ENCODE peak calls at places on chromosomes 13 and 19, in six cellular contexts. One of them, this sample, is unnamed.

GRCh38 chr19:7925171-7925837 is 631 bp downstream of the CTXN1 start:
- DNase-seq in activated CD4-positive, alpha-beta T cell treated with anti-CD3 and anti-CD28 coated beads, Interleukin-2, amount 10 ng/mL, durations not matched to agents 7 days and 5 days: peak
- DNase-seq in stimulated activated CD8-positive, alpha-beta memory T cell treated with anti-CD3 and anti-CD28 coated beads, Interleukin-7, amount 100 ng/mL, for 1 hour: peak
- DNase-seq in HTR-8/SVneo: peak
- DNase-seq in sigmoid colon: peak
- DNase-seq in GM18507: peak
- DNase-seq in this sample: no peak

GRCh38 chr19:22733691-22734090 is 50.3 kb downstream of the ZNF99 start:
- DNase-seq in activated CD4-positive, alpha-beta T cell treated with anti-CD3 and anti-CD28 coated beads, Interleukin-2, amount 10 ng/mL, durations not matched to agents 7 days and 5 days: no peak
- DNase-seq in GM18507: no peak
- DNase-seq in stimulated activated CD8-positive, alpha-beta memory T cell treated with anti-CD3 and anti-CD28 coated beads, Interleukin-7, amount 100 ng/mL, for 1 hour: no peak
- DNase-seq in HTR-8/SVneo: no peak
- DNase-seq in sigmoid colon: no peak
- DNase-seq in this sample: no peak

GRCh38 chr13:101977475-101977874 is 424.4 kb downstream of the FGF14 start:
- DNase-seq in stimulated activated CD8-positive, alpha-beta memory T cell treated with anti-CD3 and anti-CD28 coated beads, Interleukin-7, amount 100 ng/mL, for 1 hour: no peak
- DNase-seq in sigmoid colon: no peak
- DNase-seq in GM18507: no peak
- DNase-seq in HTR-8/SVneo: no peak
- DNase-seq in activated CD4-positive, alpha-beta T cell treated with anti-CD3 and anti-CD28 coated beads, Interleukin-2, amount 10 ng/mL, durations not matched to agents 7 days and 5 days: no peak
- DNase-seq in this sample: no peak

GRCh38 chr13:75691183-75691582 is 55.1 kb downstream of the LMO7 start:
- DNase-seq in activated CD4-positive, alpha-beta T cell treated with anti-CD3 and anti-CD28 coated beads, Interleukin-2, amount 10 ng/mL, durations not matched to agents 7 days and 5 days: no peak
- DNase-seq in HTR-8/SVneo: no peak
- DNase-seq in GM18507: no peak
- DNase-seq in stimulated activated CD8-positive, alpha-beta memory T cell treated with anti-CD3 and anti-CD28 coated beads, Interleukin-7, amount 100 ng/mL, for 1 hour: no peak
- DNase-seq in sigmoid colon: no peak
- DNase-seq in this sample: no peak

GRCh38 chr13:34012354-34012753 is 194.4 kb downstream of the RFC3 start:
- DNase-seq in sigmoid colon: no peak
- DNase-seq in HTR-8/SVneo: no peak
- DNase-seq in GM18507: no peak
- DNase-seq in stimulated activated CD8-positive, alpha-beta memory T cell treated with anti-CD3 and anti-CD28 coated beads, Interleukin-7, amount 100 ng/mL, for 1 hour: no peak
- DNase-seq in activated CD4-positive, alpha-beta T cell treated with anti-CD3 and anti-CD28 coated beads, Interleukin-2, amount 10 ng/mL, durations not matched to agents 7 days and 5 days: no peak
- DNase-seq in this sample: no peak

GRCh38 chr19:2438178-2438577 is 10.8 kb upstream of the TIMM13 start:
- DNase-seq in HTR-8/SVneo: no peak
- DNase-seq in activated CD4-positive, alpha-beta T cell treated with anti-CD3 and anti-CD28 coated beads, Interleukin-2, amount 10 ng/mL, durations not matched to agents 7 days and 5 days: no peak
- DNase-seq in GM18507: no peak
- DNase-seq in sigmoid colon: no peak
- DNase-seq in stimulated activated CD8-positive, alpha-beta memory T cell treated with anti-CD3 and anti-CD28 coated beads, Interleukin-7, amount 100 ng/mL, for 1 hour: no peak
- DNase-seq in this sample: no peak

GRCh38 chr19:41541990-41542584 is 33.9 kb upstream of the CEACAM21 start:
- DNase-seq in HTR-8/SVneo: peak
- DNase-seq in stimulated activated CD8-positive, alpha-beta memory T cell treated with anti-CD3 and anti-CD28 coated beads, Interleukin-7, amount 100 ng/mL, for 1 hour: peak
- DNase-seq in sigmoid colon: peak
- DNase-seq in activated CD4-positive, alpha-beta T cell treated with anti-CD3 and anti-CD28 coated beads, Interleukin-2, amount 10 ng/mL, durations not matched to agents 7 days and 5 days: peak
- DNase-seq in GM18507: no peak
- DNase-seq in this sample: no peak

GRCh38 chr19:56966225-56966696 is 125.7 kb upstream of the PEG3 start:
- DNase-seq in HTR-8/SVneo: no peak
- DNase-seq in stimulated activated CD8-positive, alpha-beta memory T cell treated with anti-CD3 and anti-CD28 coated beads, Interleukin-7, amount 100 ng/mL, for 1 hour: no peak
- DNase-seq in sigmoid colon: no peak
- DNase-seq in activated CD4-positive, alpha-beta T cell treated with anti-CD3 and anti-CD28 coated beads, Interleukin-2, amount 10 ng/mL, durations not matched to agents 7 days and 5 days: no peak
- DNase-seq in GM18507: no peak
- DNase-seq in this sample: no peak

GRCh38 chr13:51643114-51643881 is 59.0 kb downstream of the WDFY2 start:
- DNase-seq in HTR-8/SVneo: peak
- DNase-seq in stimulated activated CD8-positive, alpha-beta memory T cell treated with anti-CD3 and anti-CD28 coated beads, Interleukin-7, amount 100 ng/mL, for 1 hour: no peak
- DNase-seq in activated CD4-positive, alpha-beta T cell treated with anti-CD3 and anti-CD28 coated beads, Interleukin-2, amount 10 ng/mL, durations not matched to agents 7 days and 5 days: no peak
- DNase-seq in sigmoid colon: no peak
- DNase-seq in GM18507: no peak
- DNase-seq in this sample: no peak

GRCh38 chr19:4633140-4633967 is 6.0 kb upstream of the TNFAIP8L1 start:
- DNase-seq in activated CD4-positive, alpha-beta T cell treated with anti-CD3 and anti-CD28 coated beads, Interleukin-2, amount 10 ng/mL, durations not matched to agents 7 days and 5 days: peak
- DNase-seq in GM18507: peak
- DNase-seq in HTR-8/SVneo: peak
- DNase-seq in stimulated activated CD8-positive, alpha-beta memory T cell treated with anti-CD3 and anti-CD28 coated beads, Interleukin-7, amount 100 ng/mL, for 1 hour: no peak
- DNase-seq in sigmoid colon: peak
- DNase-seq in this sample: no peak

GRCh38 chr19:46345157-46345556 is 1.7 kb upstream of the PPP5C start:
- DNase-seq in stimulated activated CD8-positive, alpha-beta memory T cell treated with anti-CD3 and anti-CD28 coated beads, Interleukin-7, amount 100 ng/mL, for 1 hour: no peak
- DNase-seq in sigmoid colon: no peak
- DNase-seq in GM18507: no peak
- DNase-seq in HTR-8/SVneo: no peak
- DNase-seq in activated CD4-positive, alpha-beta T cell treated with anti-CD3 and anti-CD28 coated beads, Interleukin-2, amount 10 ng/mL, durations not matched to agents 7 days and 5 days: no peak
- DNase-seq in this sample: no peak

GRCh38 chr19:18975864-18976263 is 34.8 kb upstream of the HOMER3 start:
- DNase-seq in sigmoid colon: no peak
- DNase-seq in GM18507: no peak
- DNase-seq in HTR-8/SVneo: peak
- DNase-seq in stimulated activated CD8-positive, alpha-beta memory T cell treated with anti-CD3 and anti-CD28 coated beads, Interleukin-7, amount 100 ng/mL, for 1 hour: no peak
- DNase-seq in activated CD4-positive, alpha-beta T cell treated with anti-CD3 and anti-CD28 coated beads, Interleukin-2, amount 10 ng/mL, durations not matched to agents 7 days and 5 days: no peak
- DNase-seq in this sample: no peak

GRCh38 chr19:48858984-48859710 is 9.3 kb downstream of the PLEKHA4 start:
- DNase-seq in sigmoid colon: no peak
- DNase-seq in GM18507: no peak
- DNase-seq in activated CD4-positive, alpha-beta T cell treated with anti-CD3 and anti-CD28 coated beads, Interleukin-2, amount 10 ng/mL, durations not matched to agents 7 days and 5 days: peak
- DNase-seq in stimulated activated CD8-positive, alpha-beta memory T cell treated with anti-CD3 and anti-CD28 coated beads, Interleukin-7, amount 100 ng/mL, for 1 hour: peak
- DNase-seq in HTR-8/SVneo: no peak
- DNase-seq in this sample: no peak

GRCh38 chr13:51589793-51590192 is 5.5 kb downstream of the WDFY2 start:
- DNase-seq in GM18507: no peak
- DNase-seq in stimulated activated CD8-positive, alpha-beta memory T cell treated with anti-CD3 and anti-CD28 coated beads, Interleukin-7, amount 100 ng/mL, for 1 hour: no peak
- DNase-seq in sigmoid colon: no peak
- DNase-seq in activated CD4-positive, alpha-beta T cell treated with anti-CD3 and anti-CD28 coated beads, Interleukin-2, amount 10 ng/mL, durations not matched to agents 7 days and 5 days: no peak
- DNase-seq in HTR-8/SVneo: no peak
- DNase-seq in this sample: no peak

GRCh38 chr13:33017410-33017929 is 1.2 kb downstream of the KL start:
- DNase-seq in sigmoid colon: peak
- DNase-seq in stimulated activated CD8-positive, alpha-beta memory T cell treated with anti-CD3 and anti-CD28 coated beads, Interleukin-7, amount 100 ng/mL, for 1 hour: no peak
- DNase-seq in activated CD4-positive, alpha-beta T cell treated with anti-CD3 and anti-CD28 coated beads, Interleukin-2, amount 10 ng/mL, durations not matched to agents 7 days and 5 days: peak
- DNase-seq in HTR-8/SVneo: no peak
- DNase-seq in GM18507: peak
- DNase-seq in this sample: no peak

GRCh38 chr19:36152886-36153525 is 759 bp upstream of the COX7A1 start:
- DNase-seq in HTR-8/SVneo: no peak
- DNase-seq in stimulated activated CD8-positive, alpha-beta memory T cell treated with anti-CD3 and anti-CD28 coated beads, Interleukin-7, amount 100 ng/mL, for 1 hour: no peak
- DNase-seq in activated CD4-positive, alpha-beta T cell treated with anti-CD3 and anti-CD28 coated beads, Interleukin-2, amount 10 ng/mL, durations not matched to agents 7 days and 5 days: no peak
- DNase-seq in GM18507: no peak
- DNase-seq in sigmoid colon: no peak
- DNase-seq in this sample: no peak

GRCh38 chr13:25300861-25301346 is 521 bp upstream of the NUP58 start:
- DNase-seq in activated CD4-positive, alpha-beta T cell treated with anti-CD3 and anti-CD28 coated beads, Interleukin-2, amount 10 ng/mL, durations not matched to agents 7 days and 5 days: no peak
- DNase-seq in stimulated activated CD8-positive, alpha-beta memory T cell treated with anti-CD3 and anti-CD28 coated beads, Interleukin-7, amount 100 ng/mL, for 1 hour: no peak
- DNase-seq in GM18507: no peak
- DNase-seq in HTR-8/SVneo: no peak
- DNase-seq in sigmoid colon: peak
- DNase-seq in this sample: no peak

GRCh38 chr13:100464006-100464405 is 124.6 kb downstream of the GGACT start:
- DNase-seq in GM18507: no peak
- DNase-seq in sigmoid colon: no peak
- DNase-seq in stimulated activated CD8-positive, alpha-beta memory T cell treated with anti-CD3 and anti-CD28 coated beads, Interleukin-7, amount 100 ng/mL, for 1 hour: no peak
- DNase-seq in HTR-8/SVneo: no peak
- DNase-seq in activated CD4-positive, alpha-beta T cell treated with anti-CD3 and anti-CD28 coated beads, Interleukin-2, amount 10 ng/mL, durations not matched to agents 7 days and 5 days: no peak
- DNase-seq in this sample: no peak

GRCh38 chr19:49142866-49143335 is 12.3 kb downstream of the HRC start:
- DNase-seq in GM18507: no peak
- DNase-seq in activated CD4-positive, alpha-beta T cell treated with anti-CD3 and anti-CD28 coated beads, Interleukin-2, amount 10 ng/mL, durations not matched to agents 7 days and 5 days: peak
- DNase-seq in sigmoid colon: peak
- DNase-seq in stimulated activated CD8-positive, alpha-beta memory T cell treated with anti-CD3 and anti-CD28 coated beads, Interleukin-7, amount 100 ng/mL, for 1 hour: no peak
- DNase-seq in HTR-8/SVneo: peak
- DNase-seq in this sample: peak

GRCh38 chr13:44331912-44332840 is 41.4 kb upstream of the SERP2 start:
- DNase-seq in stimulated activated CD8-positive, alpha-beta memory T cell treated with anti-CD3 and anti-CD28 coated beads, Interleukin-7, amount 100 ng/mL, for 1 hour: no peak
- DNase-seq in GM18507: no peak
- DNase-seq in HTR-8/SVneo: no peak
- DNase-seq in sigmoid colon: peak
- DNase-seq in activated CD4-positive, alpha-beta T cell treated with anti-CD3 and anti-CD28 coated beads, Interleukin-2, amount 10 ng/mL, durations not matched to agents 7 days and 5 days: no peak
- DNase-seq in this sample: no peak

GRCh38 chr13:92297971-92298942 is 899.8 kb downstream of the GPC5 start:
- DNase-seq in GM18507: no peak
- DNase-seq in HTR-8/SVneo: no peak
- DNase-seq in sigmoid colon: no peak
- DNase-seq in activated CD4-positive, alpha-beta T cell treated with anti-CD3 and anti-CD28 coated beads, Interleukin-2, amount 10 ng/mL, durations not matched to agents 7 days and 5 days: no peak
- DNase-seq in stimulated activated CD8-positive, alpha-beta memory T cell treated with anti-CD3 and anti-CD28 coated beads, Interleukin-7, amount 100 ng/mL, for 1 hour: no peak
- DNase-seq in this sample: no peak

GRCh38 chr13:23876265-23876664 is 12.9 kb downstream of the MIPEP start:
- DNase-seq in HTR-8/SVneo: no peak
- DNase-seq in GM18507: no peak
- DNase-seq in sigmoid colon: no peak
- DNase-seq in activated CD4-positive, alpha-beta T cell treated with anti-CD3 and anti-CD28 coated beads, Interleukin-2, amount 10 ng/mL, durations not matched to agents 7 days and 5 days: no peak
- DNase-seq in stimulated activated CD8-positive, alpha-beta memory T cell treated with anti-CD3 and anti-CD28 coated beads, Interleukin-7, amount 100 ng/mL, for 1 hour: no peak
- DNase-seq in this sample: no peak

GRCh38 chr13:105165449-105166125 is 1369.9 kb downstream of the EFNB2 start:
- DNase-seq in activated CD4-positive, alpha-beta T cell treated with anti-CD3 and anti-CD28 coated beads, Interleukin-2, amount 10 ng/mL, durations not matched to agents 7 days and 5 days: no peak
- DNase-seq in GM18507: no peak
- DNase-seq in stimulated activated CD8-positive, alpha-beta memory T cell treated with anti-CD3 and anti-CD28 coated beads, Interleukin-7, amount 100 ng/mL, for 1 hour: no peak
- DNase-seq in HTR-8/SVneo: no peak
- DNase-seq in sigmoid colon: no peak
- DNase-seq in this sample: no peak

GRCh38 chr13:75771818-75772217 is 135.7 kb downstream of the LMO7 start:
- DNase-seq in GM18507: no peak
- DNase-seq in HTR-8/SVneo: peak
- DNase-seq in stimulated activated CD8-positive, alpha-beta memory T cell treated with anti-CD3 and anti-CD28 coated beads, Interleukin-7, amount 100 ng/mL, for 1 hour: no peak
- DNase-seq in activated CD4-positive, alpha-beta T cell treated with anti-CD3 and anti-CD28 coated beads, Interleukin-2, amount 10 ng/mL, durations not matched to agents 7 days and 5 days: no peak
- DNase-seq in sigmoid colon: no peak
- DNase-seq in this sample: no peak

GRCh38 chr19:28482221-28482620 is 730.7 kb downstream of the UQCRFS1 start:
- DNase-seq in stimulated activated CD8-positive, alpha-beta memory T cell treated with anti-CD3 and anti-CD28 coated beads, Interleukin-7, amount 100 ng/mL, for 1 hour: no peak
- DNase-seq in HTR-8/SVneo: no peak
- DNase-seq in activated CD4-positive, alpha-beta T cell treated with anti-CD3 and anti-CD28 coated beads, Interleukin-2, amount 10 ng/mL, durations not matched to agents 7 days and 5 days: no peak
- DNase-seq in GM18507: no peak
- DNase-seq in sigmoid colon: no peak
- DNase-seq in this sample: no peak

GRCh38 chr13:98014766-98015165 is 61.3 kb downstream of the IPO5 start:
- DNase-seq in HTR-8/SVneo: no peak
- DNase-seq in GM18507: no peak
- DNase-seq in sigmoid colon: no peak
- DNase-seq in activated CD4-positive, alpha-beta T cell treated with anti-CD3 and anti-CD28 coated beads, Interleukin-2, amount 10 ng/mL, durations not matched to agents 7 days and 5 days: no peak
- DNase-seq in stimulated activated CD8-positive, alpha-beta memory T cell treated with anti-CD3 and anti-CD28 coated beads, Interleukin-7, amount 100 ng/mL, for 1 hour: no peak
- DNase-seq in this sample: no peak

GRCh38 chr19:32166238-32166637 is 179.2 kb upstream of the ZNF507 start:
- DNase-seq in stimulated activated CD8-positive, alpha-beta memory T cell treated with anti-CD3 and anti-CD28 coated beads, Interleukin-7, amount 100 ng/mL, for 1 hour: no peak
- DNase-seq in sigmoid colon: no peak
- DNase-seq in HTR-8/SVneo: no peak
- DNase-seq in GM18507: no peak
- DNase-seq in activated CD4-positive, alpha-beta T cell treated with anti-CD3 and anti-CD28 coated beads, Interleukin-2, amount 10 ng/mL, durations not matched to agents 7 days and 5 days: no peak
- DNase-seq in this sample: no peak

GRCh38 chr13:106661236-106661635 is 93.3 kb upstream of the ARGLU1 start:
- DNase-seq in activated CD4-positive, alpha-beta T cell treated with anti-CD3 and anti-CD28 coated beads, Interleukin-2, amount 10 ng/mL, durations not matched to agents 7 days and 5 days: no peak
- DNase-seq in stimulated activated CD8-positive, alpha-beta memory T cell treated with anti-CD3 and anti-CD28 coated beads, Interleukin-7, amount 100 ng/mL, for 1 hour: no peak
- DNase-seq in HTR-8/SVneo: no peak
- DNase-seq in GM18507: no peak
- DNase-seq in sigmoid colon: no peak
- DNase-seq in this sample: no peak

GRCh38 chr19:14952767-14953166 is 11.5 kb downstream of the OR7C2 start:
- DNase-seq in stimulated activated CD8-positive, alpha-beta memory T cell treated with anti-CD3 and anti-CD28 coated beads, Interleukin-7, amount 100 ng/mL, for 1 hour: no peak
- DNase-seq in activated CD4-positive, alpha-beta T cell treated with anti-CD3 and anti-CD28 coated beads, Interleukin-2, amount 10 ng/mL, durations not matched to agents 7 days and 5 days: no peak
- DNase-seq in sigmoid colon: no peak
- DNase-seq in HTR-8/SVneo: no peak
- DNase-seq in GM18507: no peak
- DNase-seq in this sample: no peak

GRCh38 chr19:39083983-39084731 is at the start of gene ACP7:
- DNase-seq in sigmoid colon: no peak
- DNase-seq in HTR-8/SVneo: no peak
- DNase-seq in activated CD4-positive, alpha-beta T cell treated with anti-CD3 and anti-CD28 coated beads, Interleukin-2, amount 10 ng/mL, durations not matched to agents 7 days and 5 days: no peak
- DNase-seq in GM18507: no peak
- DNase-seq in stimulated activated CD8-positive, alpha-beta memory T cell treated with anti-CD3 and anti-CD28 coated beads, Interleukin-7, amount 100 ng/mL, for 1 hour: no peak
- DNase-seq in this sample: no peak

GRCh38 chr19:18868380-18869230 is 27.4 kb downstream of the CERS1 start:
- DNase-seq in stimulated activated CD8-positive, alpha-beta memory T cell treated with anti-CD3 and anti-CD28 coated beads, Interleukin-7, amount 100 ng/mL, for 1 hour: no peak
- DNase-seq in GM18507: no peak
- DNase-seq in sigmoid colon: no peak
- DNase-seq in HTR-8/SVneo: no peak
- DNase-seq in activated CD4-positive, alpha-beta T cell treated with anti-CD3 and anti-CD28 coated beads, Interleukin-2, amount 10 ng/mL, durations not matched to agents 7 days and 5 days: no peak
- DNase-seq in this sample: no peak

GRCh38 chr13:71067164-71067815 is 799.7 kb downstream of the DACH1 start:
- DNase-seq in HTR-8/SVneo: no peak
- DNase-seq in GM18507: no peak
- DNase-seq in stimulated activated CD8-positive, alpha-beta memory T cell treated with anti-CD3 and anti-CD28 coated beads, Interleukin-7, amount 100 ng/mL, for 1 hour: no peak
- DNase-seq in activated CD4-positive, alpha-beta T cell treated with anti-CD3 and anti-CD28 coated beads, Interleukin-2, amount 10 ng/mL, durations not matched to agents 7 days and 5 days: no peak
- DNase-seq in sigmoid colon: no peak
- DNase-seq in this sample: no peak

GRCh38 chr19:14411161-14411560 is 8.0 kb downstream of the DDX39A start:
- DNase-seq in sigmoid colon: no peak
- DNase-seq in HTR-8/SVneo: no peak
- DNase-seq in activated CD4-positive, alpha-beta T cell treated with anti-CD3 and anti-CD28 coated beads, Interleukin-2, amount 10 ng/mL, durations not matched to agents 7 days and 5 days: no peak
- DNase-seq in stimulated activated CD8-positive, alpha-beta memory T cell treated with anti-CD3 and anti-CD28 coated beads, Interleukin-7, amount 100 ng/mL, for 1 hour: no peak
- DNase-seq in GM18507: no peak
- DNase-seq in this sample: no peak

GRCh38 chr13:93769607-93770006 is 543.0 kb downstream of the GPC6 start:
- DNase-seq in HTR-8/SVneo: no peak
- DNase-seq in sigmoid colon: no peak
- DNase-seq in GM18507: no peak
- DNase-seq in activated CD4-positive, alpha-beta T cell treated with anti-CD3 and anti-CD28 coated beads, Interleukin-2, amount 10 ng/mL, durations not matched to agents 7 days and 5 days: no peak
- DNase-seq in stimulated activated CD8-positive, alpha-beta memory T cell treated with anti-CD3 and anti-CD28 coated beads, Interleukin-7, amount 100 ng/mL, for 1 hour: no peak
- DNase-seq in this sample: no peak

GRCh38 chr19:12821761-12822160 is 12.6 kb downstream of the RTBDN start:
- DNase-seq in activated CD4-positive, alpha-beta T cell treated with anti-CD3 and anti-CD28 coated beads, Interleukin-2, amount 10 ng/mL, durations not matched to agents 7 days and 5 days: no peak
- DNase-seq in GM18507: no peak
- DNase-seq in sigmoid colon: no peak
- DNase-seq in stimulated activated CD8-positive, alpha-beta memory T cell treated with anti-CD3 and anti-CD28 coated beads, Interleukin-7, amount 100 ng/mL, for 1 hour: no peak
- DNase-seq in HTR-8/SVneo: no peak
- DNase-seq in this sample: no peak

GRCh38 chr13:98184796-98185195 is 7.7 kb upstream of the RNF113B start:
- DNase-seq in stimulated activated CD8-positive, alpha-beta memory T cell treated with anti-CD3 and anti-CD28 coated beads, Interleukin-7, amount 100 ng/mL, for 1 hour: no peak
- DNase-seq in GM18507: no peak
- DNase-seq in HTR-8/SVneo: no peak
- DNase-seq in sigmoid colon: no peak
- DNase-seq in activated CD4-positive, alpha-beta T cell treated with anti-CD3 and anti-CD28 coated beads, Interleukin-2, amount 10 ng/mL, durations not matched to agents 7 days and 5 days: no peak
- DNase-seq in this sample: no peak

GRCh38 chr19:38211779-38212178 is 12.2 kb downstream of the DPF1 start:
- DNase-seq in GM18507: no peak
- DNase-seq in HTR-8/SVneo: no peak
- DNase-seq in stimulated activated CD8-positive, alpha-beta memory T cell treated with anti-CD3 and anti-CD28 coated beads, Interleukin-7, amount 100 ng/mL, for 1 hour: no peak
- DNase-seq in sigmoid colon: no peak
- DNase-seq in activated CD4-positive, alpha-beta T cell treated with anti-CD3 and anti-CD28 coated beads, Interleukin-2, amount 10 ng/mL, durations not matched to agents 7 days and 5 days: no peak
- DNase-seq in this sample: no peak

GRCh38 chr19:16945364-16945714 is 56.5 kb downstream of the F2RL3 start:
- DNase-seq in activated CD4-positive, alpha-beta T cell treated with anti-CD3 and anti-CD28 coated beads, Interleukin-2, amount 10 ng/mL, durations not matched to agents 7 days and 5 days: no peak
- DNase-seq in HTR-8/SVneo: no peak
- DNase-seq in stimulated activated CD8-positive, alpha-beta memory T cell treated with anti-CD3 and anti-CD28 coated beads, Interleukin-7, amount 100 ng/mL, for 1 hour: no peak
- DNase-seq in sigmoid colon: no peak
- DNase-seq in GM18507: no peak
- DNase-seq in this sample: no peak

This sample was measured in NCI-H1048.